ENCODE peak calls at places on chromosomes 16 and 17, in seven cellular contexts. L is CD8-positive, alpha-beta memory T cell; X is GM13977; Y is NCI-H345; M is ascending aorta; P is C1 segment of cervical spinal cord; U is posterior cingulate gyrus. B is an unnamed sample.

GRCh38 chr16:75000481-75001081 is 1.8 kb downstream of the ZNRF1 start:
- DNase-seq in U (no peak), M (peak; percentile 64), P (peak; percentile 44), X (no peak), L (no peak), Y (no peak), B (peak; percentile 29)

GRCh38 chr16:63787014-63787413 is 1334.8 kb downstream of the CDH11 start:
- DNase-seq in Y (no peak), X (no peak), M (no peak), P (no peak), U (no peak), L (no peak), B (no peak)

GRCh38 chr17:48722201-48722907 is at the start of gene PRAC1:
- DNase-seq in P (no peak), M (no peak), U (no peak), Y (no peak), L (no peak), X (no peak), B (no peak)

GRCh38 chr17:41594363-41594915 is 7.7 kb upstream of the KRT14 start:
- DNase-seq in P (no peak), L (no peak), M (no peak), U (no peak), Y (no peak), X (no peak), B (no peak)

GRCh38 chr16:59783191-59783590 is 1049.1 kb upstream of the GOT2 start:
- DNase-seq in X (no peak), L (no peak), P (no peak), U (no peak), M (no peak), Y (no peak), B (no peak)

GRCh38 chr16:4319454-4319853 is 3.6 kb downstream of the GLIS2 start:
- DNase-seq in X (peak; percentile 81), Y (no peak), P (no peak), M (no peak), L (peak; percentile 58), U (no peak), B (no peak)

GRCh38 chr16:82432261-82432660 is 194.5 kb upstream of the CDH13 start:
- DNase-seq in P (no peak), X (no peak), U (no peak), Y (no peak), L (peak; percentile 16), M (no peak), B (no peak)

GRCh38 chr17:9037741-9038140 is 16.4 kb downstream of the NTN1 start:
- DNase-seq in P (no peak), Y (no peak), L (no peak), M (peak; percentile 16), X (no peak), U (no peak), B (no peak)

GRCh38 chr17:76524598-76525512 is 12.7 kb downstream of the CYGB start:
- DNase-seq in M (no peak), Y (no peak), X (no peak), P (no peak), L (no peak), U (no peak), B (no peak)

GRCh38 chr16:87227651-87228015 is 89.6 kb downstream of the C16orf95 start:
- DNase-seq in Y (no peak), L (no peak), P (peak; percentile 52), U (no peak), M (peak; percentile 67), X (no peak), B (no peak)

GRCh38 chr17:7523033-7523432 is 25.8 kb upstream of the TNFSF12 start:
- DNase-seq in X (no peak), Y (no peak), L (peak; percentile 37), U (no peak), M (no peak), P (no peak), B (no peak)

GRCh38 chr17:55283256-55283965 is 18.7 kb downstream of the HLF start:
- DNase-seq in M (no peak), P (no peak), X (no peak), L (no peak), Y (no peak), U (no peak), B (no peak)

B was measured in NCI-H1092 treated with DMSO at 0.1 percent for 48 hours.